ENCODE peak calls at places on chromosomes 1 and 21, in seven cellular contexts. N is uterus; V is amniotic stem cell; W is T-helper 1 cell; P is heart left ventricle; S is GM06990; F is stimulated activated CD4-positive, alpha-beta T cell treated with anti-CD3 and anti-CD28 coated beads, TNF-alpha, amount 100 ng/mL, for 4 hours. X is an unnamed sample.

GRCh38 chr1:43549921-43550597 is 19.4 kb downstream of the PTPRF start:
- DNase-seq in P (no peak), V (no peak), N (peak; percentile 76), S (peak; percentile 42), W (no peak), F (no peak), X (no peak)

GRCh38 chr1:109050228-109050995 is 8.5 kb upstream of the WDR47 start:
- DNase-seq in N (no peak), F (no peak), V (no peak), P (no peak), W (no peak), S (no peak), X (no peak)

GRCh38 chr1:152986578-152986977 is 2.7 kb downstream of the SPRR1A start:
- DNase-seq in F (no peak), V (no peak), N (no peak), P (no peak), W (no peak), S (no peak), X (no peak)

GRCh38 chr1:225700889-225701465 is 48.1 kb upstream of the ENAH start:
- DNase-seq in N (no peak), W (no peak), F (no peak), P (no peak), S (no peak), V (no peak), X (peak; percentile 19)

GRCh38 chr1:22039594-22040347 is 12.7 kb upstream of the CDC42 start:
- DNase-seq in S (peak; percentile 83), F (peak; percentile 65), P (peak; percentile 74), V (no peak), N (peak; percentile 43), W (peak; percentile 88), X (peak; percentile 49)

GRCh38 chr1:78833491-78833890 is 173.0 kb downstream of the ADGRL4 start:
- DNase-seq in V (peak; percentile 44), W (no peak), F (no peak), N (no peak), P (no peak), S (no peak), X (peak; percentile 92)

GRCh38 chr21:44516828-44517174 is 23.2 kb downstream of the KRTAP10-1 start:
- DNase-seq in P (no peak), S (no peak), F (no peak), N (no peak), W (no peak), V (no peak), X (no peak)

GRCh38 chr1:224433671-224434446 is 738 bp downstream of the WDR26 start:
- DNase-seq in W (peak; percentile 45), S (peak; percentile 48), F (peak; percentile 28), N (peak; percentile 41), P (peak; percentile 46), V (no peak), X (peak; percentile 41)

GRCh38 chr1:3690282-3691065 is 38.2 kb downstream of the TP73 start:
- DNase-seq in S (no peak), F (no peak), W (no peak), P (no peak), N (no peak), V (no peak), X (no peak)

GRCh38 chr1:185998391-185998790 is 264.2 kb downstream of the HMCN1 start:
- DNase-seq in P (no peak), N (no peak), F (no peak), V (no peak), S (no peak), W (no peak), X (no peak)

GRCh38 chr1:18398791-18399551 is 81.8 kb upstream of the KLHDC7A start:
- DNase-seq in V (no peak), F (no peak), W (no peak), N (no peak), S (no peak), P (no peak), X (no peak)

GRCh38 chr1:63793741-63794240 is 20.0 kb downstream of the ROR1 start:
- DNase-seq in W (no peak), S (no peak), F (no peak), P (no peak), V (no peak), N (no peak), X (no peak)

GRCh38 chr1:29835486-29836273 is 599.4 kb downstream of the PTPRU start:
- DNase-seq in N (no peak), W (no peak), F (no peak), P (no peak), S (peak; percentile 20), V (no peak), X (peak; percentile 2)

GRCh38 chr1:5567839-5568238 is 424.4 kb downstream of the NPHP4 start:
- DNase-seq in S (no peak), F (no peak), W (no peak), P (no peak), N (no peak), V (no peak), X (no peak)

GRCh38 chr21:38249256-38249655 is 7.5 kb upstream of the KCNJ15 start:
- DNase-seq in S (no peak), N (no peak), P (no peak), V (no peak), F (no peak), W (no peak), X (no peak)

GRCh38 chr1:12454406-12455391 is 163.3 kb downstream of the DHRS3 start:
- DNase-seq in W (no peak), V (no peak), S (no peak), P (no peak), F (no peak), N (peak; percentile 42), X (peak; percentile 82)

GRCh38 chr1:160907976-160908375 is 23.0 kb upstream of the ITLN1 start:
- DNase-seq in S (no peak), V (no peak), W (no peak), P (no peak), F (no peak), N (no peak), X (no peak)

GRCh38 chr1:118461154-118461553 is 276.1 kb upstream of the SPAG17 start:
- DNase-seq in W (no peak), P (no peak), F (no peak), S (no peak), N (no peak), V (no peak), X (peak; percentile 1)

GRCh38 chr1:64623750-64624445 is 121.0 kb upstream of the RAVER2 start:
- DNase-seq in S (no peak), W (no peak), F (no peak), V (no peak), N (no peak), P (no peak), X (peak; percentile 55)

GRCh38 chr1:167082511-167083027 is 7.6 kb downstream of the GPA33 start:
- DNase-seq in W (no peak), N (no peak), V (no peak), F (no peak), S (no peak), P (no peak), X (no peak)

GRCh38 chr21:31894441-31894840 is 21.6 kb downstream of the HUNK start:
- DNase-seq in P (no peak), F (no peak), S (no peak), N (no peak), V (no peak), W (no peak), X (no peak)

GRCh38 chr1:185170291-185170848 is 13.4 kb downstream of the SWT1 start:
- DNase-seq in N (peak; percentile 18), V (peak; percentile 45), W (peak; percentile 28), F (no peak), S (peak; percentile 60), P (peak; percentile 19), X (peak; percentile 69)

GRCh38 chr1:58994664-58995063 is 210.8 kb upstream of the JUN start:
- DNase-seq in F (no peak), V (no peak), P (no peak), N (no peak), W (no peak), S (no peak), X (no peak)

X was measured in EH.